ENCODE peak calls at places on chromosomes 6 and 20, in nine cellular contexts. R, T, F, E, I, D, X, J and Z are unnamed samples.

GRCh38 chr20:1389703-1390385 is 3.0 kb downstream of the FKBP1A start:
- DNase-seq in T (no peak), E (no peak), J (peak; percentile 88), I (no peak), X (no peak), F (peak; percentile 33), R (no peak), D (no peak), Z (no peak)

GRCh38 chr20:33119725-33120720 is 40.6 kb downstream of the BPIFB4 start:
- DNase-seq in D (no peak), J (no peak), F (peak; percentile 14), E (no peak), T (no peak), X (no peak), I (no peak), R (no peak), Z (no peak)

GRCh38 chr6:138089325-138089724 is 17.9 kb downstream of the PERP start:
- DNase-seq in J (no peak), D (no peak), E (no peak), R (no peak), T (no peak), X (no peak), I (no peak), F (no peak), Z (no peak)

GRCh38 chr6:16278048-16278724 is 39.8 kb downstream of the GMPR start:
- DNase-seq in J (no peak), E (no peak), X (no peak), T (no peak), R (no peak), F (peak; percentile 75), I (no peak), D (no peak), Z (no peak)

GRCh38 chr20:37853823-37854375 is 49.0 kb upstream of the VSTM2L start:
- DNase-seq in R (no peak), I (no peak), X (no peak), J (no peak), F (no peak), D (no peak), E (no peak), T (no peak), Z (no peak)

GRCh38 chr6:47047479-47048411 is 5.6 kb upstream of the ADGRF1 start:
- DNase-seq in I (no peak), X (peak; percentile 63), F (peak; percentile 90), T (no peak), R (peak; percentile 84), D (peak; percentile 31), E (peak; percentile 57), J (peak; percentile 83), Z (no peak)

GRCh38 chr6:17847203-17847602 is 140.2 kb downstream of the KIF13A start:
- DNase-seq in D (no peak), X (no peak), F (no peak), R (no peak), I (no peak), J (no peak), E (no peak), T (no peak), Z (no peak)

GRCh38 chr6:109743739-109744138 is 52.6 kb downstream of the FIG4 start:
- DNase-seq in E (no peak), F (no peak), X (no peak), J (peak; percentile 58), T (no peak), I (no peak), R (no peak), D (no peak), Z (no peak)

GRCh38 chr6:140069576-140069975 is 695.1 kb upstream of the CITED2 start:
- DNase-seq in T (no peak), D (no peak), F (no peak), E (no peak), R (no peak), X (no peak), J (peak; percentile 39), I (no peak), Z (no peak)

GRCh38 chr6:109877028-109877726 is 100.9 kb upstream of the GPR6 start:
- DNase-seq in I (no peak), T (no peak), J (no peak), R (no peak), F (no peak), D (no peak), E (no peak), X (no peak), Z (peak; percentile 27)

GRCh38 chr20:31987744-31988143 is 19.8 kb downstream of the XKR7 start:
- DNase-seq in D (no peak), I (no peak), T (no peak), J (no peak), X (no peak), F (peak; percentile 85), R (no peak), E (no peak), Z (no peak)

GRCh38 chr6:36374956-36375355 is 12.5 kb downstream of the ETV7 start:
- DNase-seq in E (no peak), T (no peak), F (no peak), R (no peak), D (no peak), J (no peak), X (no peak), I (no peak), Z (no peak)

GRCh38 chr6:1602356-1602713 is 7.4 kb upstream of the FOXC1 start:
- DNase-seq in J (no peak), F (no peak), E (no peak), I (no peak), R (no peak), D (no peak), X (no peak), T (no peak), Z (no peak)

GRCh38 chr6:125995972-125996580 is 9.7 kb downstream of the TRMT11 start:
- DNase-seq in I (peak; percentile 30), J (peak; percentile 75), X (peak; percentile 72), R (peak; percentile 75), F (peak; percentile 61), T (peak; percentile 47), E (peak; percentile 42), D (peak; percentile 73), Z (no peak)

GRCh38 chr20:7985916-7986315 is 33.6 kb downstream of the TMX4 start:
- DNase-seq in X (peak; percentile 28), D (no peak), J (no peak), I (no peak), F (no peak), T (no peak), R (no peak), E (no peak), Z (no peak)

GRCh38 chr6:106973841-106974336 is 640 bp downstream of the CD24 start:
- DNase-seq in R (no peak), E (no peak), T (no peak), F (peak; percentile 62), J (no peak), I (no peak), D (no peak), X (peak; percentile 67), Z (no peak)

GRCh38 chr6:128731249-128732165 is 151.4 kb upstream of the LAMA2 start:
- DNase-seq in R (peak; percentile 46), D (no peak), F (peak; percentile 58), X (peak; percentile 42), T (no peak), J (peak; percentile 88), E (peak; percentile 48), I (no peak), Z (no peak)